ENCODE peak calls at places on chromosomes 16 and 17, in five cellular contexts. L is lung, W is stomach, A is endothelial cell of umbilical vein, B is ascending aorta. Z is an unnamed sample. For H3K27me3 and H3K36me3, the result is how much of the 10 kb centered on the place peaks cover.

GRCh38 chr17:10294162-10294561 is 78.6 kb downstream of the MYH13 start:
- DNase-seq in L (no peak), W (no peak), A (no peak), B (no peak), Z (no peak)

GRCh38 chr17:73478768-73479424 is 165.3 kb downstream of the SDK2 start:
- DNase-seq in L (no peak), W (no peak), A (no peak), B (no peak), Z (no peak)

GRCh38 chr17:35898283-35899070 is 18.3 kb upstream of the CCL5 start:
- DNase-seq in L (peak), W (peak), A (peak), B (no peak), Z (peak)

GRCh38 chr17:43528319-43528987 is 17.7 kb downstream of the ETV4 start:
- DNase-seq in L (no peak), W (no peak), A (no peak), B (no peak), Z (no peak)

GRCh38 chr17:4839965-4840892 is 7.1 kb downstream of the MINK1 start:
- DNase-seq in L (no peak), W (no peak), A (no peak), B (no peak), Z (no peak)

GRCh38 chr16:56609463-56609921 is 1.1 kb downstream of the MT2A start:
- DNase-seq in L (peak), W (peak), A (peak), B (peak), Z (peak)

GRCh38 chr17:58091024-58091567 is 7.9 kb downstream of the DYNLL2 start:
- DNase-seq in L (no peak), W (no peak), A (no peak), B (no peak), Z (no peak)

GRCh38 chr17:42980766-42981397 is 517 bp downstream of the RUNDC1 start:
- DNase-seq in L (peak), W (peak), A (peak), B (no peak), Z (peak)

GRCh38 chr17:62075308-62075815 is 10.3 kb upstream of the MED13 start:
- DNase-seq in L (peak), W (no peak), A (no peak), B (no peak), Z (no peak)

GRCh38 chr17:59311051-59311468 is 20.4 kb upstream of the YPEL2 start:
- DNase-seq in L (peak), W (peak), A (peak), B (peak), Z (peak)

GRCh38 chr17:64112978-64113377 is 17.0 kb downstream of the ERN1 start:
- DNase-seq in L (no peak), W (no peak), A (no peak), B (no peak), Z (no peak)

GRCh38 chr16:5044011-5044540 is 10.3 kb upstream of the NAGPA start:
- DNase-seq in L (no peak), W (no peak), A (no peak), B (no peak), Z (no peak)

GRCh38 chr17:32827227-32827626 is 49.7 kb downstream of the MYO1D start:
- DNase-seq in L (no peak), W (no peak), A (no peak), B (no peak), Z (no peak)

GRCh38 chr17:18280766-18281165 is 20.3 kb downstream of the MIEF2 start:
- DNase-seq in L (no peak), W (no peak), A (no peak), B (no peak), Z (no peak)

GRCh38 chr17:82239926-82240505 is 11.2 kb downstream of the SLC16A3 start:
- DNase-seq in L (no peak), W (no peak), A (no peak), B (no peak), Z (no peak)

GRCh38 chr16:71214771-71215381 is 15.6 kb downstream of the HYDIN start:
- DNase-seq in L (no peak), W (no peak), A (peak), B (no peak), Z (peak)

GRCh38 chr17:61065263-61065773 is 334.3 kb upstream of the TBX2 start:
- DNase-seq in L (no peak), W (no peak), A (peak), B (no peak), Z (peak)

GRCh38 chr16:88792078-88792550 is 7.1 kb upstream of the PIEZO1 start:
- DNase-seq in L (no peak), W (no peak), A (no peak), B (no peak), Z (no peak)

GRCh38 chr17:61878984-61879612 is 15.8 kb upstream of the BRIP1 start:
- DNase-seq in L (no peak), W (no peak), A (no peak), B (no peak), Z (no peak)

GRCh38 chr16:14013571-14014283 is 57.4 kb upstream of the MRTFB start:
- DNase-seq in L (peak), W (no peak), A (peak), B (peak), Z (peak)

GRCh38 chr16:29319726-29320125 is 86.8 kb downstream of the NPIPB11 start:
- DNase-seq in L (no peak), W (no peak), A (no peak), B (no peak), Z (no peak)

GRCh38 chr16:52077656-52078055 is 469.3 kb downstream of the TOX3 start:
- DNase-seq in L (no peak), W (no peak), A (no peak), B (no peak), Z (no peak)

GRCh38 chr16:983044-984030 is 1.8 kb downstream of the SOX8 start:
- DNase-seq in L (no peak), W (no peak), A (no peak), B (no peak), Z (no peak)

GRCh38 chr17:81519284-81520020 is 6.9 kb upstream of the ACTG1 start:
- DNase-seq in L (peak), W (peak), A (no peak), B (peak), Z (peak)

GRCh38 chr16:30534368-30535105 is at the start of gene ZNF747:
- DNase-seq in L (peak), W (peak), A (peak), B (peak), Z (peak)

GRCh38 chr16:658679-659571 is 9.0 kb upstream of the RHOT2 start:
- DNase-seq in L (no peak), W (no peak), A (no peak), B (no peak), Z (no peak)

GRCh38 chr16:14415291-14415690 is 214.8 kb downstream of the PARN start:
- DNase-seq in L (no peak), W (no peak), A (peak), B (no peak), Z (no peak)

GRCh38 chr17:19398301-19399181 is 11.6 kb upstream of the MFAP4 start:
- DNase-seq in L (peak), W (peak), A (peak), B (peak), Z (peak)

GRCh38 chr17:83091257-83092141 is 12.1 kb downstream of the METRNL start:
- DNase-seq in L (peak), W (peak), A (no peak), B (no peak), Z (peak)

GRCh38 chr16:65119905-65120341 is 1.9 kb downstream of the CDH11 start:
- DNase-seq in L (no peak), W (no peak), A (peak), B (no peak), Z (no peak)
- H3K4me3 ChIP-seq in L (no peak), W (peak), A (peak), B (peak), Z (no peak)

DNA sequence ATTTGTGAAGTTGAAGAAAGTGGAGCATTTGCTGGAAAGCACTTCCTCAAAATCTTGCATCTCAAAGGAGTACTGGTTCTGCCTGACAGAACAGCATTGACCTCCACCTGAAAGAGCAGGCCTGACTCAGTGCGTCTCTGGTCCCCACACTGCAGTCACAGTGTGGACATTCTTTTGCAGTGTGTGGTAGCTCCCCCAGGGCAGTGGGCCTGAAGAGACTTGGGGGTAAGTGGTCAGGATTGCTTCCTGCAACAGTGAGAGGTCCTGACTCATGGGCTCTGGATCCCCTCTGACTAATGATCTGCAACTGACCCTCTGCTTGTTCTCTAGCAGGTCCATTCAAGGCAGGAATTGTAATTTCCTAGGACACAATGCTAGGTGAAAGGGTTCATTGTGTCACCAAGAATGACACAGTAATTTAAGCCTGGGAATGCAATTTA is 204.9 kb upstream of the KCNJ16 start:
- DNase-seq in L (no peak), W (no peak), A (peak), B (no peak), Z (no peak)
- H3K27me3 ChIP-seq in L (under half), W (under half), A (under half), B (under half), Z (under half)

GRCh38 chr16:89811321-89811720 is 5.1 kb downstream of the FANCA start:
- DNase-seq in L (no peak), W (no peak), A (no peak), B (no peak), Z (peak)
- H3K36me3 ChIP-seq in L (under half), W (under half), A (under half), B (under half), Z (under half)

GRCh38 chr17:72466199-72466598 is 345.4 kb downstream of the SOX9 start:
- DNase-seq in L (peak), W (peak), A (no peak), B (no peak), Z (peak)

GRCh38 chr17:72463287-72464102 is 342.7 kb downstream of the SOX9 start:
- DNase-seq in L (no peak), W (peak), A (no peak), B (no peak), Z (no peak)

GRCh38 chr17:72466606-72467005 is 345.8 kb downstream of the SOX9 start:
- DNase-seq in L (no peak), W (no peak), A (no peak), B (no peak), Z (no peak)

GRCh38 chr17:72462814-72463213 is 342.0 kb downstream of the SOX9 start:
- DNase-seq in L (no peak), W (no peak), A (no peak), B (no peak), Z (no peak)

DNA sequence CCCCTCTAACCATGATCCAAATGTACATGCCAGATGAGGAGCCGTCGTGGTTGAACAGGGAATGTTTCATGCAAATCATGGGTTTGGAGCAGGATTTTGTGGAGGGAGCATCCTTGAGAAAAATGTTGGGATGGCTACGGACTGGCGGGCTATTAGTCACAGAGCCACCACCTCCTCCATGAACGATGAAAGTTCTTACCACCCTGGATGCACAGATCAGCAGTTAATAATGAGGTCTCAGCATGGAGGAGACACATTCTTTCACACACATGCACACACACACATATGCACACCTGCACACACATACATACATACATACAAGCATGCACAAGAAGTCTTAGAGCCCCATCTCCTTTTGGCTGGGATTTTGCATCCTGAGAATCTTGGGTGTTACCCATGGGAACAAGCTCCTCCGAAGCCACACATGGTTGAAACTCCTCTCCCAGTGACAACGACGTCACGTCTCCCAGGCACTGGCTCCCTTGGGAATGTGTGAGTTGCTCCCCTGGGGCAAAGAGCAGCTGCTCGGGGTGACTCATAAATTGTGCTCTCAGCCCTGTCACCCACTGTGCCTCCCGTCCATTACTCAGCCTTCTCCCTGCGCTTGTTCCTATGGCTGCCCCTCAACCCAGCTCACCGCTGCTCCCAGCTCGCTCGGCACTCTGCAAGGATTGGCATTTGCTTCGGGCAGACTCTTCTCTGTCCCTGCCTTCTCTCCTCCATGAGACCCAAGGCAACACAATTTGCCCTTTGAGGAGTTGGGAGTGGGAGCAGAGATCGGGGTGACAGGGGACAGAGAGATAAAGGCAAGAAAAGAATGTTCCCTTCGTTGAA is 344.6 kb downstream of the SOX9 start:
- DNase-seq in L (no peak), W (peak), A (no peak), B (no peak), Z (peak)
- H3K4me3 ChIP-seq in L (no peak), W (no peak), A (no peak), B (no peak), Z (peak)

GRCh38 chr16:54928421-54929089 is 2.1 kb upstream of the IRX5 start:
- DNase-seq in L (peak), W (peak), A (peak), B (peak), Z (peak)
- H3K27me3 ChIP-seq in L (under half), W (half or more), A (under half), B (under half), Z (under half)

DNA sequence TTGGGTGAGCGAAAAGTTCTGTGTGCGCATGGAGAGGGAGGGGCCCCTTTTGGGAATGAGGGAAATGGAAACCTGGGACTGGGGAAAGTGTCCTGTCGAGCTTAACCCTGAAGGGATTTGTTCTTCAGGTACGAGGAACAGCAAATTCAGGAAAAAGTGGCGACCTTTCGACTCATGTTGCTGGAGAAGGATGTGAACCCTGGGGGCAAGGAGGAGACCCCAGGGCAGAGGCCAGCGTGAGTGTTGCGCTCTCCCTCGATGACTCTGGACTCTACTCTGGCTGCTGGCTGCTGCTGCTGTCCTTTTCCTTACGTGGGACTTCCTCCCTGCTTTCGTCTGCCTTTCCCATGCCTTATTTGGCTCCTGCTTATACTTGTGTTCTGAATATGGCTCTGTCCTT is 4.9 kb downstream of the SRRM2 start:
- DNase-seq in L (no peak), W (no peak), A (no peak), B (no peak), Z (no peak)
- H3K36me3 ChIP-seq in L (under half), W (half or more), A (under half), B (half or more), Z (under half)

GRCh38 chr16:57627184-57627871 is 1.1 kb upstream of the ADGRG1 start:
- DNase-seq in L (no peak), W (no peak), A (peak), B (no peak), Z (no peak)

GRCh38 chr16:57626420-57627170 is 1.8 kb upstream of the ADGRG1 start:
- DNase-seq in L (no peak), W (no peak), A (no peak), B (no peak), Z (no peak)

GRCh38 chr16:57629516-57630401 is 1.3 kb downstream of the ADGRG1 start:
- DNase-seq in L (no peak), W (no peak), A (no peak), B (no peak), Z (no peak)

GRCh38 chr16:57628782-57629181 is 352 bp downstream of the ADGRG1 start:
- DNase-seq in L (no peak), W (no peak), A (no peak), B (no peak), Z (no peak)

GRCh38 chr16:57628008-57628781 is at the start of gene ADGRG1:
- DNase-seq in L (peak), W (peak), A (peak), B (peak), Z (peak)
- H3K4me3 ChIP-seq in L (peak), W (peak), A (peak), B (peak), Z (no peak)

Z was measured in small intestine.